ENCODE peak calls at places on chromosome 6, in nine cellular contexts. G, X, M, S, W, D, I, Q and J are unnamed samples.

GRCh38 chr6:26532699-26533523 is 5.3 kb upstream of the HMGN4 start:
- DNase-seq in G (peak; percentile 61), X (peak; percentile 70), M (peak; percentile 58), S (peak; percentile 90), W (peak; percentile 89), D (peak; percentile 84), I (no peak), Q (peak; percentile 90), J (peak; percentile 91)

GRCh38 chr6:41560440-41561192 is 14.4 kb downstream of the FOXP4 start:
- DNase-seq in G (no peak), X (no peak), M (no peak), S (no peak), W (no peak), D (peak; percentile 37), I (no peak), Q (peak; percentile 90), J (no peak)

GRCh38 chr6:219641-220198 is 72.6 kb upstream of the DUSP22 start:
- DNase-seq in G (no peak), X (peak; percentile 18), M (peak; percentile 69), S (peak; percentile 69), W (no peak), D (no peak), I (no peak), Q (peak; percentile 95), J (peak; percentile 23)

GRCh38 chr6:137259349-137259748 is 40.2 kb upstream of the IFNGR1 start:
- DNase-seq in G (no peak), X (no peak), M (no peak), S (no peak), W (no peak), D (peak; percentile 56), I (no peak), Q (no peak), J (no peak)

GRCh38 chr6:27617700-27618689 is 145.1 kb upstream of the ZNF184 start:
- DNase-seq in G (peak; percentile 54), X (no peak), M (peak; percentile 69), S (no peak), W (no peak), D (peak; percentile 11), I (no peak), Q (peak; percentile 51), J (no peak)

GRCh38 chr6:157013649-157014365 is 236.6 kb downstream of the ARID1B start:
- DNase-seq in G (no peak), X (no peak), M (no peak), S (no peak), W (no peak), D (no peak), I (no peak), Q (no peak), J (no peak)

GRCh38 chr6:157461000-157461915 is 80.3 kb downstream of the ZDHHC14 start:
- DNase-seq in G (peak; percentile 72), X (no peak), M (no peak), S (no peak), W (no peak), D (peak; percentile 97), I (peak; percentile 9), Q (no peak), J (no peak)

GRCh38 chr6:122307577-122307976 is 91.9 kb upstream of the HSF2 start:
- DNase-seq in G (no peak), X (no peak), M (no peak), S (no peak), W (no peak), D (no peak), I (no peak), Q (no peak), J (no peak)

GRCh38 chr6:17964633-17965032 is 22.8 kb downstream of the KIF13A start:
- DNase-seq in G (no peak), X (no peak), M (no peak), S (no peak), W (no peak), D (no peak), I (no peak), Q (no peak), J (no peak)

GRCh38 chr6:150698421-150698820 is 98.7 kb downstream of the PLEKHG1 start:
- DNase-seq in G (no peak), X (no peak), M (no peak), S (no peak), W (no peak), D (no peak), I (no peak), Q (no peak), J (no peak)

GRCh38 chr6:154615483-154616025 is 105.1 kb upstream of the CNKSR3 start:
- DNase-seq in G (peak; percentile 91), X (peak; percentile 21), M (peak; percentile 58), S (peak; percentile 49), W (peak; percentile 58), D (peak; percentile 45), I (peak; percentile 53), Q (peak; percentile 45), J (peak; percentile 23)

GRCh38 chr6:5752282-5752681 is 254.4 kb downstream of the NRN1 start:
- DNase-seq in G (no peak), X (no peak), M (no peak), S (no peak), W (peak; percentile 60), D (peak; percentile 70), I (peak; percentile 54), Q (peak; percentile 45), J (no peak)

GRCh38 chr6:7543761-7544424 is 2.4 kb downstream of the DSP start:
- DNase-seq in G (no peak), X (no peak), M (no peak), S (no peak), W (no peak), D (no peak), I (no peak), Q (peak; percentile 35), J (no peak)